ENCODE peak calls at places on chromosomes 16 and 17, in four cellular contexts. E, P, Q and D are unnamed samples.

GRCh38 chr17:59618894-59619312 is 792 bp upstream of the CLTC start:
- DNase-seq in E (no peak), P (peak), Q (no peak), D (no peak)

GRCh38 chr17:50129946-50130777 is at the start of gene SAMD14:
- DNase-seq in E (no peak), P (no peak), Q (peak), D (peak)

GRCh38 chr17:68777243-68777855 is 176.2 kb upstream of the FAM20A start:
- DNase-seq in E (no peak), P (peak), Q (peak), D (no peak)

GRCh38 chr16:19844945-19845641 is 39.6 kb downstream of the GPRC5B start:
- DNase-seq in E (no peak), P (no peak), Q (peak), D (no peak)

GRCh38 chr17:58204796-58205195 is 12.3 kb downstream of the EPX start:
- DNase-seq in E (no peak), P (no peak), Q (no peak), D (no peak)

GRCh38 chr16:64416232-64417010 is 705.4 kb downstream of the CDH11 start:
- DNase-seq in E (no peak), P (no peak), Q (no peak), D (no peak)

GRCh38 chr17:59845595-59846390 is 47.0 kb downstream of the TUBD1 start:
- DNase-seq in E (no peak), P (peak), Q (peak), D (no peak)

GRCh38 chr16:73289232-73289631 is 241.3 kb upstream of the ZFHX3 start:
- DNase-seq in E (peak), P (no peak), Q (no peak), D (peak)

GRCh38 chr17:74780443-74781238 is 4.5 kb upstream of the NAT9 start:
- DNase-seq in E (no peak), P (peak), Q (peak), D (no peak)

GRCh38 chr17:46123607-46124006 is 69.6 kb downstream of the KANSL1 start:
- DNase-seq in E (no peak), P (no peak), Q (no peak), D (no peak)

GRCh38 chr16:14963281-14964173 is 11.3 kb upstream of the PDXDC1 start:
- DNase-seq in E (no peak), P (no peak), Q (no peak), D (no peak)

GRCh38 chr16:23388786-23389185 is 64.2 kb downstream of the COG7 start:
- DNase-seq in E (no peak), P (no peak), Q (no peak), D (no peak)

GRCh38 chr17:76132574-76133338 is 8.3 kb downstream of the FOXJ1 start:
- DNase-seq in E (no peak), P (no peak), Q (no peak), D (no peak)

GRCh38 chr17:80528521-80528920 is 16.1 kb upstream of the RPTOR start:
- DNase-seq in E (no peak), P (no peak), Q (no peak), D (no peak)

GRCh38 chr17:40283662-40284061 is 4.0 kb upstream of the CDC6 start:
- DNase-seq in E (no peak), P (no peak), Q (no peak), D (no peak)

GRCh38 chr16:2882460-2883026 is 472 bp upstream of the FLYWCH2 start:
- DNase-seq in E (peak), P (peak), Q (peak), D (peak)

GRCh38 chr16:2879854-2880508 is 3.0 kb upstream of the FLYWCH2 start:
- DNase-seq in E (no peak), P (no peak), Q (no peak), D (no peak)

GRCh38 chr16:2884041-2884451 is 1.0 kb downstream of the FLYWCH2 start:
- DNase-seq in E (no peak), P (no peak), Q (no peak), D (no peak)

DNA sequence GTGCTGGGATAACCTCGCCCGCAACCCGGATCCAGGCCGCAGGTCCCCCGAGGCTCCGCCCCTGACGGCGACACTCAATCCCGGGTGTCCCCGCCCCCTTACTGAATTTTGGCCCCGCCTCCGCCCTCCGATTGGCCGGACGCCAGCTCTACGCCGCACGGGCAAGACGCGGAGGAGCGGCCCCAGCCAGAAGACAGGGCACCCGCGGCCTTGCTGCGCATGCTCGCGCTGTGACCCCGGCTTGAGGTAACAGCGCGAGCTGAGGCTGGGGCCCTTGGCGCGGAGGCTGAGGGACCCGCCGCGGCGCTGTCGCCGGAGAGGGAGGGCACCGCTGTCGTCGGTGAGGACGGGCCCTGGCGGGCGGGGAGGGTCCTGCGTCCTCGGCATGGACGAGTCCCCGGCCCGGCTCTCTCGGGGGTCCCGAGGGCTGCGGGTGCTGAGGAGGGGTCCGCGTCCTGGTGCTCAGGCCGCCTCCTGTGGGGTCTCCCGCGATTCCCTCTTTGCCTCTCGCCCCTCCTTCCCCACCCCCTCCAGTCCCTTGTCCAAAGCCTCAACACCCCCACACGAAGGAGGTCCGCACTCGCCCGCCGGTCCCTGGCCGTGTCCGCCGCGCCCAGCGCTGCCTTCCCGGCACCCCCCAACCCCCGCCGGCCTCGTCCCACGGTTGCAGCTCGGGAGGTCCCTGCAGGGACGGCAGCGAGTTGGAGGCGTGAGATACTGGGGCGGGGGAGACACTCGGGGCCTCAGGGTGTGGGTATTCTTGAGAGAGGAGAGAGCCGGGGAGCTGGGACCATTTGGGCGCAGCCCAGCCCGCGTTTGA is at the start of gene FLYWCH2:
- DNase-seq in E (peak), P (peak), Q (peak), D (peak)
- TF ChIP-seq SPI1 in E (no peak), P (no peak), Q (no peak), D (no peak)

DNA sequence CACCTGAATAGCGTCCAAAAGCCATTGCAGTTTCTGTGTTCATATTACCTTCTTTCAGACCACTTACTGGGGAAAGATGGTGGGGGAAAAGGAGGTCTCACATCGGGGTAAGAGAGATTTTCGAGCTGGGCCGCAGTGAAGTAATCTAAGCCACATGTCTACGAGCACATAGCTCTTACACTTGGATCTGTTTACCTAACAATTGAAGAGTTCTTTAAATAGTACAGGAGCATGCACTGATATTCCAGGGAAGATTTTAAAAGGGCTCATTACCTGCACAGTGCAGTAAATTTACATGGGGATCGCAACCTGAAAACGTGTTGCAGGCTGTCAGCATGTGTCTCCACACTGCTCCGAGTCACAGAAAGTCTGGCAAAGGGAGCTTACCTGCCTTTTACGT is 12.6 kb downstream of the MAF start:
- DNase-seq in E (no peak), P (no peak), Q (no peak), D (no peak)
- TF ChIP-seq SPI1 in E (no peak), P (no peak), Q (no peak), D (no peak)

DNA sequence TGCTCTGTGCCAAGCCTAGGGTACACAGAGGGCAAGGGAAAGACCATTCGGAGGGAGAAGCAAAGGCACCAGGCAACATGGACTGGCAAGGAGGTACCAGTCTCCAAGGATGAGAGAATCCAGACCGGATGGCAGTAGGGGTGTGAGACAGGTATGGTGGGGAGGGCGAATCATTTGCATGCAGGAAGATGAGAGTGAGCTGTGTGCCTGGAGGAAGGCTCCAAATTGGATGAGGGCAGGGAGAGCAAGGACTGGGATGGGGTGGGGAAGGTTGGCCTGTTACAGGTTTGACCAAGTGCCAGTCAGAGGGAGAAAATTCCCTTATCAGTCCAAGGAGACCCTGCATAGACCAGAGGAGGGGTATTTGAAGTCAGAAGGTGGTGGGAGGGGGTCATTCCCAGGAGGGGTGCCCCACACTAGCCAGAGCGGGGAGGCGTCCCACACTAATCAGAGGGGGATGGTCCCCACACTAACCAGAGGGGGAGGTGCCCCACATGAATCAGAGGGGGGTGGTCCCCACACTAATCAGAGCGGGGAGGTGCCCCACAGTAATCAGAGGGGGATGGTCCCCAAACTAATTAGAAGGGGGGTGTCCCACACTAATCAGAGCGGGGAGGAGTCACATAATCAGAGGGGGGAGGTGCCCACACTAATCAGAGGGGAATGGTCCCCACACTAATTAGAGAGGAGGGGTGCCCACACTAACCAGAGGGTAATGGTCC is 737 bp downstream of the CANT1 start:
- DNase-seq in E (no peak), P (no peak), Q (peak), D (no peak)
- TF ChIP-seq SPI1 in E (no peak), P (no peak), Q (no peak), D (no peak)

GRCh38 chr16:89093602-89094251 is at the start of gene ACSF3:
- DNase-seq in E (no peak), P (peak), Q (peak), D (peak)
- TF ChIP-seq SPI1 in E (no peak), P (no peak), Q (no peak), D (no peak)